ENCODE peak calls at places on chromosomes 1 and 21, in four cellular contexts. Z, F, T and S are unnamed samples.
A peak's percentile ranks its signal among the peaks of the same experiment; 100 is the strongest.

GRCh38 chr1:17816511-17816910 is 61.4 kb downstream of the ACTL8 start:
- DNase-seq in Z (no peak), F (no peak), T (no peak), S (no peak)

GRCh38 chr1:189212606-189213005 is 1265.1 kb downstream of the BRINP3 start:
- DNase-seq in Z (no peak), F (peak; percentile 9), T (no peak), S (no peak)

GRCh38 chr1:222583079-222583478 is 6.7 kb downstream of the TAF1A start:
- DNase-seq in Z (no peak), F (no peak), T (no peak), S (no peak)

GRCh38 chr1:90717665-90718410 is 736 bp upstream of the BARHL2 start:
- DNase-seq in Z (no peak), F (peak; percentile 81), T (no peak), S (peak; percentile 83)

GRCh38 chr1:178684542-178685000 is 40.5 kb upstream of the RALGPS2 start:
- DNase-seq in Z (peak; percentile 65), F (no peak), T (peak; percentile 52), S (no peak)

GRCh38 chr1:167273027-167273800 is 52.5 kb downstream of the POU2F1 start:
- DNase-seq in Z (no peak), F (no peak), T (no peak), S (no peak)

GRCh38 chr1:231387770-231388669 is 34.1 kb downstream of the EGLN1 start:
- DNase-seq in Z (no peak), F (no peak), T (no peak), S (no peak)

GRCh38 chr1:228058981-228059535 is 23.4 kb upstream of the ARF1 start:
- DNase-seq in Z (no peak), F (no peak), T (no peak), S (no peak)

GRCh38 chr1:212791261-212791675 is 309 bp downstream of the NSL1 start:
- DNase-seq in Z (no peak), F (peak; percentile 67), T (no peak), S (no peak)

GRCh38 chr1:36300526-36300925 is 5.6 kb upstream of the SH3D21 start:
- DNase-seq in Z (no peak), F (no peak), T (no peak), S (no peak)

GRCh38 chr1:189696297-189696696 is 781.4 kb downstream of the BRINP3 start:
- DNase-seq in Z (no peak), F (no peak), T (no peak), S (no peak)

GRCh38 chr1:194372266-194372665 is 1185.9 kb upstream of the B3GALT2 start:
- DNase-seq in Z (no peak), F (no peak), T (no peak), S (no peak)

GRCh38 chr1:203225054-203225453 is 4.4 kb downstream of the CHIT1 start:
- DNase-seq in Z (no peak), F (no peak), T (no peak), S (no peak)

GRCh38 chr1:229710746-229711145 is 84.7 kb downstream of the URB2 start:
- DNase-seq in Z (no peak), F (no peak), T (no peak), S (no peak)

GRCh38 chr1:204457665-204458064 is 36.9 kb downstream of the PIK3C2B start:
- DNase-seq in Z (no peak), F (no peak), T (no peak), S (no peak)

GRCh38 chr1:186683637-186684410 is 3.6 kb upstream of the PTGS2 start:
- DNase-seq in Z (no peak), F (no peak), T (no peak), S (no peak)

GRCh38 chr1:174022976-174023277 is 770 bp upstream of the RC3H1 start:
- DNase-seq in Z (no peak), F (no peak), T (no peak), S (no peak)

GRCh38 chr1:174018565-174018964 is 3.6 kb downstream of the RC3H1 start:
- DNase-seq in Z (no peak), F (no peak), T (no peak), S (no peak)

GRCh38 chr1:174023438-174023837 is 1.3 kb upstream of the RC3H1 start:
- DNase-seq in Z (peak; percentile 50), F (no peak), T (no peak), S (peak; percentile 29)

GRCh38 chr1:174022080-174022975 is at the start of gene RC3H1:
- DNase-seq in Z (peak; percentile 69), F (peak; percentile 95), T (peak; percentile 80), S (peak; percentile 95)

DNA sequence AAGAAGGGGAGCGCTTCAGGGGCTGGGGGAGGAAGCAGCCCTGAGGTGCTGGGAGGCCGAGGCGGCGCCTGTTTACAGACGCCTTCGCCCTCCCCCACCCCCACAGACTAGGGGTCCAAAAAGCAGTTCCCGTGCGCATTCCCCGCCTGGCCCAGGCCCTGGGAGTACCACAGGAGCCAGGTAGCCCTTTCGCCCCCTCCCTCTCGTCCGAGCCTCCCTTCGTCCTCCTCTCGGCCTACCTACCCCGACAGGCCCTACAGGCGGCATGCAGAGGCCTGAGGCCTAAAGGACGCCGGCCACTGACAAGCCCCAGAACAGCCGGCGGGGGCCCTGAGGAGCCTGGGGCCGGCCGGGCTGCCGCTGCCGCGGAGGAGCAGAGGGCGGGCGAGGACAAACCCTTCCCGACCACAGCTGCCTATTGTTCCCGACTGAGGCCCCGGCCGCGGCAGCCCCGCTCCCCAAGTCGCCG is 512 bp downstream of the RC3H1 start:
- DNase-seq in Z (no peak), F (peak; percentile 66), T (peak; percentile 24), S (peak; percentile 72)
- TF ChIP-seq ELF1 in Z (no peak), F (no peak), T (no peak), S (no peak)

GRCh38 chr1:10429868-10430215 is 391 bp upstream of the CENPS start:
- DNase-seq in Z (no peak), F (no peak), T (no peak), S (peak; percentile 28)
- TF ChIP-seq ELF1 in Z (no peak), F (no peak), T (no peak), S (no peak)

GRCh38 chr1:207317561-207317960 is 3.9 kb upstream of the CD55 start:
- DNase-seq in Z (no peak), F (no peak), T (no peak), S (no peak)

GRCh38 chr1:207316141-207316540 is 5.3 kb upstream of the CD55 start:
- DNase-seq in Z (no peak), F (no peak), T (no peak), S (no peak)

GRCh38 chr1:207315435-207315834 is 6.0 kb upstream of the CD55 start:
- DNase-seq in Z (no peak), F (no peak), T (no peak), S (no peak)

GRCh38 chr1:207318072-207318619 is 3.3 kb upstream of the CD55 start:
- DNase-seq in Z (no peak), F (peak; percentile 41), T (no peak), S (no peak)

DNA sequence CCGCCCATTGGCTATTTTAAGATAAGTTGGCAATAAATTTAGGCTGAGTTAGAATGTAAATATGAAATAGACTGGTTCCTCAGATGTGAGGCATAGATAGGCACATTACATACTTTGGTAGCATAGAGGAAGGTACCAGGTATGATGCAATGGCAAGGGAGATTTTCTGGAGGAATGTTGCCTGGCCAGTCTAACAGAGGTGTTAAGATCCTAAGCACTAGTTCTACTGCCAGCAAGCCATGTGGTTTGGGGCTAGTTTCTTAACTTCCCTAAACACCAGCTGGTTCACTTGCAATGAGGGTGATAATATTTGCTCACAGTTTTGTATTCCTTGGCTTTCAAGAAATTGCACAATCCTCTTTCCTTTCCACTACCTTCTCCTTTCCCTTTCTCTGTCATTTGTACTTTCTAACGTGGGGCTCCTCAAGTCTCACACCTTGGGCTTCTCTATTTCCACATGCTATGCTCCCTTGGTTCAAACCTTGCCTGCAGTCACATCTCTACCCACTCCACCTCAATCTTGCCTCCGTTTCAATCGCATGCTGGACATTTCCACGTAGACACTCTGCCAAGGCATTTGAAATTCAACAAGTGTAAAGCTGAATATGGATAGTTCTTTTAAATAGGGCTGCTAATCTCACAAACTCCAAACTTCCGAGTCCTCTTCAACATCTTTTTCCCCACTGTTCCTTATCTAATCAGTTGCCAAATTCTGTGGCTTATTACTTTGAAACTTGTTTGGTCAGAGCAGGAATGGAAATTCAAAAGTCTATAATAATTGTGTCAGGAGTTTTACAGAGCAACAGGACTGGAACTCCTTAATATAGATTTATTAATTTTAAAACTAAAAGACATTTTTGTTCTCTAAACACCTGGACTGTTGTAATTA is 4.6 kb upstream of the CD55 start:
- DNase-seq in Z (peak; percentile 56), F (no peak), T (no peak), S (no peak)
- TF ChIP-seq ELF1 in Z (no peak), F (no peak), T (no peak), S (no peak)

GRCh38 chr21:35743571-35743970 is 316.8 kb downstream of the SETD4 start:
- DNase-seq in Z (no peak), F (no peak), T (no peak), S (no peak)
- TF ChIP-seq ELF1 in Z (no peak), F (no peak), T (no peak), S (no peak)

GRCh38 chr1:246533371-246533905 is 26.4 kb upstream of the SMYD3 start:
- DNase-seq in Z (no peak), F (no peak), T (no peak), S (no peak)

GRCh38 chr1:246532519-246532918 is 25.4 kb upstream of the SMYD3 start:
- DNase-seq in Z (no peak), F (no peak), T (no peak), S (no peak)

GRCh38 chr1:246537441-246537840 is 28.6 kb downstream of the TFB2M start:
- DNase-seq in Z (no peak), F (no peak), T (no peak), S (no peak)

GRCh38 chr1:246530482-246530881 is 23.4 kb upstream of the SMYD3 start:
- DNase-seq in Z (no peak), F (no peak), T (no peak), S (no peak)

GRCh38 chr1:246534114-246534513 is 27.0 kb upstream of the SMYD3 start:
- DNase-seq in Z (no peak), F (no peak), T (no peak), S (no peak)
- TF ChIP-seq ELF1 in Z (no peak), F (no peak), T (no peak), S (no peak)